ENCODE peak calls at places on chromosomes 3 and 15, in five cellular contexts. One of them, this sample, is unnamed.

GRCh38 chr3:138845771-138846173 is 11.0 kb upstream of the PIK3CB start:
- DNase-seq in right lobe of liver: no peak
- DNase-seq in mesenchymal stem cell: no peak
- DNase-seq in astrocyte: no peak
- DNase-seq in cardiac fibroblast: no peak
- DNase-seq in this sample: no peak

GRCh38 chr15:57921371-57921770 is 144.1 kb downstream of the ALDH1A2 start:
- DNase-seq in right lobe of liver: no peak
- DNase-seq in mesenchymal stem cell: no peak
- DNase-seq in astrocyte: no peak
- DNase-seq in cardiac fibroblast: peak; percentile 66
- DNase-seq in this sample: no peak

GRCh38 chr3:43959498-43960447 is 269.0 kb downstream of the ABHD5 start:
- DNase-seq in right lobe of liver: no peak
- DNase-seq in mesenchymal stem cell: no peak
- DNase-seq in astrocyte: no peak
- DNase-seq in cardiac fibroblast: no peak
- DNase-seq in this sample: no peak

GRCh38 chr15:35728176-35728938 is 182.4 kb upstream of the DPH6 start:
- DNase-seq in right lobe of liver: no peak
- DNase-seq in mesenchymal stem cell: peak; percentile 49
- DNase-seq in astrocyte: peak; percentile 35
- DNase-seq in cardiac fibroblast: no peak
- DNase-seq in this sample: no peak

GRCh38 chr3:150871192-150871591 is 34.0 kb downstream of the MINDY4B start:
- DNase-seq in right lobe of liver: no peak
- DNase-seq in mesenchymal stem cell: peak; percentile 36
- DNase-seq in astrocyte: peak; percentile 30
- DNase-seq in cardiac fibroblast: peak; percentile 70
- DNase-seq in this sample: no peak

GRCh38 chr3:33884204-33884561 is 85.8 kb downstream of the PDCD6IP start:
- DNase-seq in right lobe of liver: no peak
- DNase-seq in mesenchymal stem cell: no peak
- DNase-seq in astrocyte: no peak
- DNase-seq in cardiac fibroblast: peak; percentile 57
- DNase-seq in this sample: no peak

GRCh38 chr3:43770426-43771103 is 79.8 kb downstream of the ABHD5 start:
- DNase-seq in right lobe of liver: peak; percentile 54
- DNase-seq in mesenchymal stem cell: peak; percentile 71
- DNase-seq in astrocyte: peak; percentile 37
- DNase-seq in cardiac fibroblast: peak; percentile 40
- DNase-seq in this sample: peak; percentile 94

GRCh38 chr15:80674245-80674614 is 20.9 kb upstream of the ABHD17C start:
- DNase-seq in right lobe of liver: no peak
- DNase-seq in mesenchymal stem cell: no peak
- DNase-seq in astrocyte: no peak
- DNase-seq in cardiac fibroblast: peak; percentile 50
- DNase-seq in this sample: no peak

GRCh38 chr15:57751177-57751800 is 44.8 kb downstream of the POLR2M start:
- DNase-seq in right lobe of liver: no peak
- DNase-seq in mesenchymal stem cell: peak; percentile 30
- DNase-seq in astrocyte: peak; percentile 14
- DNase-seq in cardiac fibroblast: peak; percentile 75
- DNase-seq in this sample: no peak

GRCh38 chr3:24550588-24550987 is 55.9 kb upstream of the THRB start:
- DNase-seq in right lobe of liver: no peak
- DNase-seq in mesenchymal stem cell: peak; percentile 19
- DNase-seq in astrocyte: no peak
- DNase-seq in cardiac fibroblast: peak; percentile 20
- DNase-seq in this sample: no peak

GRCh38 chr3:171172070-171172469 is 145.6 kb upstream of the SLC2A2 start:
- DNase-seq in right lobe of liver: no peak
- DNase-seq in mesenchymal stem cell: no peak
- DNase-seq in astrocyte: no peak
- DNase-seq in cardiac fibroblast: no peak
- DNase-seq in this sample: no peak

GRCh38 chr3:23763040-23763477 is 42.7 kb upstream of the UBE2E1 start:
- DNase-seq in right lobe of liver: no peak
- DNase-seq in mesenchymal stem cell: peak; percentile 18
- DNase-seq in astrocyte: peak; percentile 47
- DNase-seq in cardiac fibroblast: peak; percentile 25
- DNase-seq in this sample: no peak

GRCh38 chr3:11238057-11238456 is 34.1 kb upstream of the ATG7 start:
- DNase-seq in right lobe of liver: no peak
- DNase-seq in mesenchymal stem cell: peak; percentile 87
- DNase-seq in astrocyte: peak; percentile 96
- DNase-seq in cardiac fibroblast: peak; percentile 94
- DNase-seq in this sample: no peak

GRCh38 chr3:126288314-126288713 is 68.9 kb downstream of the KLF15 start:
- DNase-seq in right lobe of liver: peak; percentile 60
- DNase-seq in mesenchymal stem cell: no peak
- DNase-seq in astrocyte: no peak
- DNase-seq in cardiac fibroblast: no peak
- DNase-seq in this sample: peak; percentile 87

GRCh38 chr15:78492841-78493240 is 14.5 kb upstream of the HYKK start:
- DNase-seq in right lobe of liver: no peak
- DNase-seq in mesenchymal stem cell: no peak
- DNase-seq in astrocyte: peak; percentile 52
- DNase-seq in cardiac fibroblast: peak; percentile 24
- DNase-seq in this sample: no peak

GRCh38 chr15:101560722-101561583 is 71.4 kb upstream of the PCSK6 start:
- DNase-seq in right lobe of liver: no peak
- DNase-seq in mesenchymal stem cell: no peak
- DNase-seq in astrocyte: no peak
- DNase-seq in cardiac fibroblast: no peak
- DNase-seq in this sample: peak; percentile 70

GRCh38 chr3:47752716-47753115 is 29.0 kb downstream of the SMARCC1 start:
- DNase-seq in right lobe of liver: no peak
- DNase-seq in mesenchymal stem cell: no peak
- DNase-seq in astrocyte: no peak
- DNase-seq in cardiac fibroblast: no peak
- DNase-seq in this sample: no peak

GRCh38 chr15:44427756-44428724 is 611 bp downstream of the CTDSPL2 start:
- DNase-seq in right lobe of liver: no peak
- DNase-seq in mesenchymal stem cell: peak; percentile 47
- DNase-seq in astrocyte: peak; percentile 62
- DNase-seq in cardiac fibroblast: peak; percentile 76
- DNase-seq in this sample: no peak

GRCh38 chr3:150631515-150632221 is 28.5 kb downstream of the SELENOT start:
- DNase-seq in right lobe of liver: no peak
- DNase-seq in mesenchymal stem cell: no peak
- DNase-seq in astrocyte: no peak
- DNase-seq in cardiac fibroblast: no peak
- DNase-seq in this sample: no peak

GRCh38 chr3:173401369-173401768 is 3.8 kb downstream of the NLGN1 start:
- DNase-seq in right lobe of liver: no peak
- DNase-seq in mesenchymal stem cell: no peak
- DNase-seq in astrocyte: no peak
- DNase-seq in cardiac fibroblast: no peak
- DNase-seq in this sample: no peak

GRCh38 chr15:40279437-40280141 is 3.3 kb downstream of the ANKRD63 start:
- DNase-seq in right lobe of liver: peak; percentile 78
- DNase-seq in mesenchymal stem cell: peak; percentile 54
- DNase-seq in astrocyte: no peak
- DNase-seq in cardiac fibroblast: peak; percentile 60
- DNase-seq in this sample: peak; percentile 93

GRCh38 chr15:40280260-40281056 is 2.4 kb downstream of the ANKRD63 start:
- DNase-seq in right lobe of liver: no peak
- DNase-seq in mesenchymal stem cell: no peak
- DNase-seq in astrocyte: no peak
- DNase-seq in cardiac fibroblast: no peak
- DNase-seq in this sample: no peak

GRCh38 chr15:40282144-40282869 is 557 bp downstream of the ANKRD63 start:
- DNase-seq in right lobe of liver: peak; percentile 86
- DNase-seq in mesenchymal stem cell: peak; percentile 34
- DNase-seq in astrocyte: no peak
- DNase-seq in cardiac fibroblast: peak; percentile 24
- DNase-seq in this sample: no peak

GRCh38 chr15:40282870-40283614 is at the start of gene ANKRD63:
- DNase-seq in right lobe of liver: no peak
- DNase-seq in mesenchymal stem cell: no peak
- DNase-seq in astrocyte: no peak
- DNase-seq in cardiac fibroblast: no peak
- DNase-seq in this sample: no peak

DNA sequence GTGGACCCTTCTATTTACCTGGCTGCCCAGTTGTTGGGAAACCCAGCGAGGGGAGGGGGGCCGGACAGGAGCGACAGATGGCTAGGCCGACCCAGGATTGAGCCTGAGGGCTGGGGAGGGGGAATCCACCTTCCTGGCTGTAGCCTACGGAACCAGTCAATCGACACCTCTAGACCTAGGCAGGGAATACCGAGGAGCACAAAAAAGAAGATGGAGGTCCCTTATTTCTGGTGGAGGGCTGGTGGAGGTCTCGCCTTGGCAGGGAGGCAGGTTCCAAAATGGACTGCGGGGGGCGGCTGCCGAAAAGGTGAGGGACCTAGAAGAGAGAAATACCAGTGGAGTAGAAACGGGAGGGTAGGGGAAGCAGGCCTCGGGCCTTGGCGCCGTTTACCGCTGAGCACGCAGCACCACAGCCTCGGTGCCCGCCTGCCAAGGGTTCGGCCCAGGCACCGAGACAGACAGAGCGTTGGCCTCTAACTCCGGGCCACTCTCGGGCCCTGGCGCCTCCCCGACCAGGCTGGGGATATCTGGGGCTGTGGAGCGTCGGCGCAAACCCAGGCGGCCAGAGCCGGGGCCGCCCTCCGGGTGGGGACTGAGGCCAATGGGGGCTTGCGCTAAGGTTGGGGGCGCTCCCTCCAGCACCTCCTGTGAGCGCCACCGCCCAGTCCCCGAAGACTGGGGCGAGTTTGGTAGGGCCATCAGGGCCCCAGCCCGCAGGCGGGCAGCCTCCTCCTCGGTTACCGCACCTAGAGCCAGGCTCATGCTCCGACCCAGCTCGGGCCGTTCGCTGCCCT is 1.6 kb downstream of the ANKRD63 start:
- DNase-seq in right lobe of liver: no peak
- DNase-seq in mesenchymal stem cell: no peak
- DNase-seq in astrocyte: no peak
- DNase-seq in cardiac fibroblast: no peak
- DNase-seq in this sample: no peak
- H3K4me3 ChIP-seq in right lobe of liver: peak overlapping the region; percentile 51
- H3K4me3 ChIP-seq in mesenchymal stem cell: no peak overlapping the region
- H3K4me3 ChIP-seq in astrocyte: no peak overlapping the region
- H3K4me3 ChIP-seq in cardiac fibroblast: no peak overlapping the region
- H3K4me3 ChIP-seq in this sample: no peak overlapping the region

GRCh38 chr3:160564205-160564922 is 1.0 kb downstream of the KPNA4 start:
- DNase-seq in right lobe of liver: no peak
- DNase-seq in mesenchymal stem cell: peak; percentile 28
- DNase-seq in astrocyte: no peak
- DNase-seq in cardiac fibroblast: no peak
- DNase-seq in this sample: no peak

GRCh38 chr3:160565442-160566403 is at the start of gene KPNA4:
- DNase-seq in right lobe of liver: peak; percentile 98
- DNase-seq in mesenchymal stem cell: peak; percentile 98
- DNase-seq in astrocyte: peak; percentile 99
- DNase-seq in cardiac fibroblast: peak; percentile 98
- DNase-seq in this sample: peak; percentile 100

GRCh38 chr3:160564949-160565441 is 376 bp downstream of the KPNA4 start:
- DNase-seq in right lobe of liver: peak; percentile 82
- DNase-seq in mesenchymal stem cell: peak; percentile 77
- DNase-seq in astrocyte: peak; percentile 39
- DNase-seq in cardiac fibroblast: peak; percentile 64
- DNase-seq in this sample: no peak

GRCh38 chr3:160566499-160566898 is 1.1 kb upstream of the KPNA4 start:
- DNase-seq in right lobe of liver: no peak
- DNase-seq in mesenchymal stem cell: no peak
- DNase-seq in astrocyte: no peak
- DNase-seq in cardiac fibroblast: no peak
- DNase-seq in this sample: no peak

DNA sequence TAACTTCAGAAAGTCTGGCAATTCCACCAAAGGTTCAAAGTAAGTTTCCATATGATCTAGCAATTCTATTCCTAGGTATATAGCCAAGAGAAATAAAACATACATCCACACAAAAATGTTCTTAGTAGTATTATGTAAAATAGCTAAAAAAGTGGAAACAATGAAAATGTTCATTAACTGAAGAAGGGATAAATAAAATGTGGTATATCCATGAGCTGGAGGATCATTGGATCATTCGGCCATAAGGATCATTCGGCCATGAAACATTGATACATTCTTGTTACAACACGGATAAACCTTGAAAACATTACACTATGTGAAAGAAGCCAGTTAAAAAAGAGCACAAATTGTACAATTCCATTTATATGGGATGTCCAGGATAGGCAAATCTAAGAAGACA is 2.4 kb downstream of the KPNA4 start:
- DNase-seq in right lobe of liver: no peak
- DNase-seq in mesenchymal stem cell: no peak
- DNase-seq in astrocyte: no peak
- DNase-seq in cardiac fibroblast: no peak
- DNase-seq in this sample: no peak
- H3K4me3 ChIP-seq in right lobe of liver: no peak overlapping the region
- H3K4me3 ChIP-seq in mesenchymal stem cell: peak overlapping the region; percentile 88
- H3K4me3 ChIP-seq in astrocyte: peak overlapping the region; percentile 82
- H3K4me3 ChIP-seq in cardiac fibroblast: no peak overlapping the region
- H3K4me3 ChIP-seq in this sample: no peak overlapping the region

GRCh38 chr3:127772776-127773751 is 49.3 kb downstream of the MGLL start:
- DNase-seq in right lobe of liver: no peak
- DNase-seq in mesenchymal stem cell: peak; percentile 43
- DNase-seq in astrocyte: no peak
- DNase-seq in cardiac fibroblast: no peak
- DNase-seq in this sample: no peak
- H3K4me3 ChIP-seq in right lobe of liver: no peak overlapping the region
- H3K4me3 ChIP-seq in mesenchymal stem cell: no peak overlapping the region
- H3K4me3 ChIP-seq in astrocyte: no peak overlapping the region
- H3K4me3 ChIP-seq in cardiac fibroblast: no peak overlapping the region
- H3K4me3 ChIP-seq in this sample: no peak overlapping the region

GRCh38 chr3:125148836-125149235 is 63.7 kb downstream of the SLC12A8 start:
- DNase-seq in right lobe of liver: no peak
- DNase-seq in mesenchymal stem cell: no peak
- DNase-seq in astrocyte: peak; percentile 68
- DNase-seq in cardiac fibroblast: no peak
- DNase-seq in this sample: no peak

GRCh38 chr3:125145751-125146475 is 66.6 kb downstream of the SLC12A8 start:
- DNase-seq in right lobe of liver: no peak
- DNase-seq in mesenchymal stem cell: no peak
- DNase-seq in astrocyte: no peak
- DNase-seq in cardiac fibroblast: no peak
- DNase-seq in this sample: no peak

GRCh38 chr3:125148016-125148812 is 64.3 kb downstream of the SLC12A8 start:
- DNase-seq in right lobe of liver: peak; percentile 66
- DNase-seq in mesenchymal stem cell: no peak
- DNase-seq in astrocyte: no peak
- DNase-seq in cardiac fibroblast: no peak
- DNase-seq in this sample: no peak

GRCh38 chr3:125146601-125147490 is 65.7 kb downstream of the SLC12A8 start:
- DNase-seq in right lobe of liver: peak; percentile 82
- DNase-seq in mesenchymal stem cell: no peak
- DNase-seq in astrocyte: no peak
- DNase-seq in cardiac fibroblast: no peak
- DNase-seq in this sample: no peak

DNA sequence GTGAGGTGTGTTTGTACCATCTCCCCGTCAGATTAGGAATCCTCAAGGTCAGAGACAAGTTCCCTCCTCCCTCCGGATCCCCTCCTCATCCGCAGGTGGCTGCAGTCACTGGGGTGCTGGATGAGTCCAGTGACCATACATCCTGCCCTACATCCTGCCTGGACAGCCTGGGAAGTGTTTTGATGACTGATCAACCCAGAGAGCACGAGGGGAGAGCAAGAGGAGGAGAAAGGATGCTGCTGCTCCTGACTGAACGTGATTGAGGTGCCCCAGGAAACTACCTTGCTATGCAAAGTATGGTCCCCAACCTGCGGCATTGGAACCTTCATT is 65.1 kb downstream of the SLC12A8 start:
- DNase-seq in right lobe of liver: no peak
- DNase-seq in mesenchymal stem cell: no peak
- DNase-seq in astrocyte: no peak
- DNase-seq in cardiac fibroblast: no peak
- DNase-seq in this sample: no peak
- H3K4me3 ChIP-seq in right lobe of liver: no peak overlapping the region
- H3K4me3 ChIP-seq in mesenchymal stem cell: no peak overlapping the region
- H3K4me3 ChIP-seq in astrocyte: no peak overlapping the region
- H3K4me3 ChIP-seq in cardiac fibroblast: no peak overlapping the region
- H3K4me3 ChIP-seq in this sample: no peak overlapping the region

This sample was measured in lower leg skin.